ENCODE peak calls at places on chromosomes 13 and 19, in five cellular contexts. P is brain microvascular endothelial cell, S is omental fat pad, Z is endothelial cell, T is mucosa of descending colon. L is an unnamed sample.

GRCh38 chr19:35209646-35210045 is 18.9 kb downstream of the FAM187B start:
- DNase-seq in P (no peak), S (no peak), Z (no peak), T (no peak), L (no peak)

GRCh38 chr19:35718345-35719041 is 690 bp downstream of the KMT2B start:
- DNase-seq in P (no peak), S (no peak), Z (peak; percentile 45), T (peak; percentile 78), L (peak; percentile 34)

GRCh38 chr13:35817642-35818576 is 313.3 kb downstream of the DCLK1 start:
- DNase-seq in P (no peak), S (no peak), Z (no peak), T (no peak), L (no peak)

GRCh38 chr19:33050110-33050509 is 14.6 kb downstream of the RHPN2 start:
- DNase-seq in P (no peak), S (no peak), Z (no peak), T (no peak), L (no peak)

GRCh38 chr19:15371786-15372380 is 7.7 kb downstream of the AKAP8 start:
- DNase-seq in P (no peak), S (no peak), Z (no peak), T (peak; percentile 36), L (no peak)

GRCh38 chr13:58081301-58081820 is 449.8 kb downstream of the PCDH17 start:
- DNase-seq in P (no peak), S (no peak), Z (no peak), T (no peak), L (no peak)

GRCh38 chr13:29429496-29429895 is 166.0 kb downstream of the SLC7A1 start:
- DNase-seq in P (no peak), S (no peak), Z (no peak), T (no peak), L (no peak)

GRCh38 chr19:5050905-5051304 is 82.0 kb downstream of the KDM4B start:
- DNase-seq in P (no peak), S (no peak), Z (no peak), T (no peak), L (no peak)

GRCh38 chr19:51246153-51246552 is 4.7 kb upstream of the SIGLECL1 start:
- DNase-seq in P (peak; percentile 35), S (no peak), Z (peak; percentile 35), T (no peak), L (no peak)

GRCh38 chr19:41219924-41220567 is 1.0 kb downstream of the AXL start:
- DNase-seq in P (peak; percentile 41), S (no peak), Z (no peak), T (no peak), L (no peak)

GRCh38 chr13:99339736-99340392 is 32.7 kb upstream of the GPR183 start:
- DNase-seq in P (no peak), S (no peak), Z (no peak), T (no peak), L (no peak)

GRCh38 chr13:110326263-110326904 is 19.3 kb downstream of the COL4A2 start:
- DNase-seq in P (no peak), S (no peak), Z (no peak), T (no peak), L (no peak)
- TF ChIP-seq CTCF in P (no peak), S (no peak), Z (no peak), T (no peak), L (no peak)

GRCh38 chr13:51156666-51157065 is 45.6 kb upstream of the C13orf42 start:
- DNase-seq in P (no peak), S (no peak), Z (no peak), T (no peak), L (no peak)

GRCh38 chr13:51158923-51159322 is 47.8 kb upstream of the C13orf42 start:
- DNase-seq in P (no peak), S (no peak), Z (no peak), T (no peak), L (no peak)

GRCh38 chr13:51153527-51153926 is 42.5 kb upstream of the C13orf42 start:
- DNase-seq in P (no peak), S (no peak), Z (no peak), T (no peak), L (no peak)

GRCh38 chr13:51154029-51154555 is 43.0 kb upstream of the C13orf42 start:
- DNase-seq in P (peak; percentile 33), S (no peak), Z (no peak), T (no peak), L (no peak)

DNA sequence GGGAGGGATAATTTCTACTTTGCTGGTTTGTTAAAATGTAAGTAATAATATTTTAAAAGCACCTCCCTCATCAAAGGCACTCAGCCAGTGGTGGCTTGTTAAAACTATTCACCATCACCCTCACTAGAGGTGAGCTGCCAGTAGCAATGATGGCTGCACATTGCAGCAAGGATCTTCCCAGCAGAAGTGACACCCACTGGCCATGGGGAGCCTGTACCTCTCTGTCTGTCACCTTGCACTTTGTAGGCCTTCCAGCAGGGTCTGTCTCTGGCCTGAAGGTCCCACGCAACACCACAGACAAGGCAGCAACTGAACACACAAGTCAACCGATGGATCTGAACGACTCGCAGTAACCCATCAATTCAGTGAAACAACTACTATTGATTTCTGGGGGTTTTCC is 47.3 kb upstream of the C13orf42 start:
- DNase-seq in P (no peak), S (no peak), Z (no peak), T (no peak), L (no peak)
- TF ChIP-seq CTCF in P (no peak), S (no peak), Z (no peak), T (no peak), L (no peak)

DNA sequence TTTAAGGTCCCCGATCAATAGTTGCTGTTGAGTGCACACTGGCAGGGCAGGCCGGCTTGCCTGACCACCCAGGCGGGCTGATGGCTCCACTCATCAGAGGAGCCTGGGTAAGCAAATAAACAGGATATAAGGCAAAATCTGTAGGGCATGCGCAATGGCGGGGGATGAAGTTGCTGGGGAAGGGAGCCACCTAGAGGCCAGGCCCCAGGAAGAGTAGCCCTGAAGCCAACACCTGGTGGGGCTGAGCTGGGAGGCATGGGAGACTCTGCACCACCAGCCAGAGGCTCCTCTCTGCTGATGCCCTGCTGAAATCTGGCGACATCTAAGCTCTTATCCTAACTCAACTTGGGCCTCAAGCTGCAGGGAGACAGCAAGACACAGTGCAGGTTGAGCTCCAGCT is 324.3 kb downstream of the ZNF536 start:
- DNase-seq in P (no peak), S (no peak), Z (peak; percentile 48), T (no peak), L (no peak)
- TF ChIP-seq CTCF in P (peak; percentile 54), S (no peak), Z (peak; percentile 13), T (no peak), L (no peak)

GRCh38 chr13:27621116-27621365 is 651 bp upstream of the POLR1D start:
- DNase-seq in P (no peak), S (no peak), Z (no peak), T (no peak), L (no peak)

GRCh38 chr13:27619711-27620376 is 485 bp downstream of the LNX2 start:
- DNase-seq in P (peak; percentile 11), S (no peak), Z (peak; percentile 57), T (peak; percentile 71), L (no peak)

GRCh38 chr13:27619093-27619705 is 1.1 kb downstream of the LNX2 start:
- DNase-seq in P (no peak), S (no peak), Z (no peak), T (no peak), L (no peak)

GRCh38 chr13:27620377-27621115 is at the start of gene LNX2:
- DNase-seq in P (peak; percentile 95), S (peak; percentile 90), Z (peak; percentile 99), T (peak; percentile 99), L (peak; percentile 98)

DNA sequence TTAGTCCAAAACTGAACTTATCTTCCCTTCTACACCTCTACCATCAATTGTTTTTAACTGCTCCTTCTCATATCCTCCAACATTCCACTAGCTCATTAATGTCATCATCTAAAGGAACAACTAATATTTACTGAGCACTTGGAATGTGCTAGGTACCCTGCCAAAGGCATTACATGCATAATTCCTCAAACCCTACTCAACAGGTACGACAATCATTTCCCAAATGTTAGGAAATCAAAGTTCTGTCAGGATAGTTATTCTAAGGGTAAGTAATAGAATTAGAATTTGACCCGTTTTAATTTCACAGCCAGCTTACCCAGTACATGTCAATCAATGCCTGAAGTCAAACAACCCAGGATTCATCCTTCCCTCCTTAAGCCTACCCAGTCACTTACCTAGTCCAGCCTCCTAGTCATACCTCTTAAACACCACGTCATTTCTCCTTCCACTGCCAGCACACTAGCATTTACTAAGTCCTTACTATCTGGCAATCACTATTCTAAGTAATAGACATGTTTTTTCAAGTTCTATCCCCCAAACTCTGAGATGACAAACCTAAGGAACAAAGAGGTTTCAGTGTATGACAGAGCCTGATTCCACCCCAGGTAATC is 2.4 kb downstream of the LNX2 start:
- DNase-seq in P (no peak), S (no peak), Z (no peak), T (no peak), L (no peak)
- TF ChIP-seq CTCF in P (no peak), S (no peak), Z (no peak), T (no peak), L (no peak)

DNA sequence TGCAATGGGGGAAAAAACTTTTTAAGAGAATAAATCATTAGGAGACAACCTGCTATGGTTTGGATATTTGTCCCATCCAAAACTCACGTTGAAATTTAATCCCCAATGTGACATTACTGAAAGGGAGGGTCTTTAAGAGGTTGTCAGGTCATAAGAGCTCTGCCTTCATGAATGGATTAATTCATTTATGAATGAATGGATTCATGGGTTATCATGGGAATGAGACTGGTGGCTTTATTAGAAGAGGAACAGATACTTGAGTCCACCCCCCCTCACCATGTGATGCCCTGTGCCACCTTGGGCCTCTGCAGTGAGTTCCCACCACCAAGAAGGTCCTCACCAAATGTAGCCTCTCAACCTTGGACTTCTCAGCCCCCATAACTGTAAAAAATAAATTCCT is 37.0 kb upstream of the DCT start:
- DNase-seq in P (no peak), S (no peak), Z (no peak), T (no peak), L (no peak)
- TF ChIP-seq CTCF in P (no peak), S (no peak), Z (no peak), T (no peak), L (no peak)

GRCh38 chr19:52956917-52957316 is 5.8 kb downstream of the ZNF816 start:
- DNase-seq in P (no peak), S (no peak), Z (no peak), T (no peak), L (no peak)

GRCh38 chr19:52961981-52962380 is 700 bp downstream of the ZNF816 start:
- DNase-seq in P (peak; percentile 1), S (no peak), Z (no peak), T (no peak), L (no peak)

GRCh38 chr19:52957591-52957990 is 5.1 kb downstream of the ZNF816 start:
- DNase-seq in P (no peak), S (no peak), Z (no peak), T (no peak), L (no peak)

GRCh38 chr19:52962394-52963228 is at the start of gene ZNF816:
- DNase-seq in P (peak; percentile 96), S (peak; percentile 99), Z (peak; percentile 99), T (peak; percentile 99), L (peak; percentile 99)

GRCh38 chr19:52959613-52960295 is 2.9 kb downstream of the ZNF816 start:
- DNase-seq in P (no peak), S (no peak), Z (no peak), T (no peak), L (no peak)
- TF ChIP-seq CTCF in P (no peak), S (no peak), Z (no peak), T (no peak), L (no peak)

GRCh38 chr13:47126432-47126831 is 229.6 kb upstream of the HTR2A start:
- DNase-seq in P (no peak), S (no peak), Z (no peak), T (no peak), L (no peak)
- TF ChIP-seq CTCF in P (peak; percentile 27), S (no peak), Z (no peak), T (no peak), L (no peak)

GRCh38 chr19:27776020-27776419 is 1436.9 kb downstream of the UQCRFS1 start:
- DNase-seq in P (peak; percentile 28), S (no peak), Z (no peak), T (no peak), L (no peak)
- TF ChIP-seq CTCF in P (peak; percentile 59), S (no peak), Z (no peak), T (no peak), L (no peak)